ENCODE peak calls at places on chromosomes 2 and 18, in five cellular contexts. B, T, U, S and H are unnamed samples. For H3K27me3, the result is how much of the 10 kb centered on the place peaks cover.

GRCh38 chr2:144519934-144520717 is at the start of gene ZEB2:
- DNase-seq in B (peak), T (peak), U (peak), S (no peak), H (peak)

GRCh38 chr2:65402339-65402738 is 30.1 kb downstream of the SPRED2 start:
- DNase-seq in B (no peak), T (no peak), U (no peak), S (no peak), H (no peak)

GRCh38 chr2:127609031-127609751 is 36.8 kb upstream of the GPR17 start:
- DNase-seq in B (no peak), T (no peak), U (no peak), S (no peak), H (no peak)

GRCh38 chr2:214311931-214312749 is 98.7 kb upstream of the VWC2L start:
- DNase-seq in B (no peak), T (no peak), U (no peak), S (no peak), H (no peak)

GRCh38 chr2:17658251-17658843 is 95.3 kb downstream of the SMC6 start:
- DNase-seq in B (no peak), T (no peak), U (no peak), S (peak), H (no peak)

GRCh38 chr2:212052412-212053159 is 486.0 kb downstream of the ERBB4 start:
- DNase-seq in B (no peak), T (no peak), U (no peak), S (no peak), H (no peak)

GRCh38 chr18:48672671-48673340 is 134.0 kb downstream of the CTIF start:
- DNase-seq in B (no peak), T (no peak), U (no peak), S (no peak), H (no peak)

GRCh38 chr2:158723311-158723838 is 71.7 kb upstream of the DAPL1 start:
- DNase-seq in B (no peak), T (no peak), U (peak), S (no peak), H (no peak)

GRCh38 chr2:164574931-164575330 is 46.4 kb downstream of the GRB14 start:
- DNase-seq in B (no peak), T (no peak), U (peak), S (no peak), H (no peak)

GRCh38 chr2:164069542-164069941 is 333.7 kb upstream of the FIGN start:
- DNase-seq in B (no peak), T (no peak), U (no peak), S (no peak), H (no peak)

GRCh38 chr18:7885763-7886295 is 318.7 kb downstream of the PTPRM start:
- DNase-seq in B (no peak), T (no peak), U (no peak), S (no peak), H (no peak)

GRCh38 chr2:235641333-235641732 is 147.5 kb downstream of the AGAP1 start:
- DNase-seq in B (no peak), T (no peak), U (no peak), S (no peak), H (peak)

GRCh38 chr2:57180042-57180567 is 866.5 kb upstream of the VRK2 start:
- DNase-seq in B (no peak), T (no peak), U (no peak), S (no peak), H (no peak)

GRCh38 chr2:241931084-241931975 is 61.8 kb downstream of the RTP5 start:
- DNase-seq in B (no peak), T (no peak), U (no peak), S (no peak), H (no peak)

GRCh38 chr2:192265751-192266150 is 71.0 kb upstream of the TMEFF2 start:
- DNase-seq in B (no peak), T (no peak), U (no peak), S (no peak), H (no peak)

GRCh38 chr2:218260742-218261423 is at the start of gene GPBAR1:
- DNase-seq in B (no peak), T (no peak), U (peak), S (no peak), H (peak)

GRCh38 chr2:236935656-236936445 is 149.8 kb upstream of the COPS8 start:
- DNase-seq in B (no peak), T (no peak), U (no peak), S (no peak), H (no peak)

GRCh38 chr18:59459352-59460059 is 100.4 kb upstream of the LMAN1 start:
- DNase-seq in B (peak), T (peak), U (peak), S (no peak), H (peak)

GRCh38 chr2:25274868-25275574 is 66.7 kb downstream of the DNMT3A start:
- DNase-seq in B (no peak), T (no peak), U (no peak), S (no peak), H (no peak)

GRCh38 chr2:9474361-9475117 is at the start of gene IAH1:
- DNase-seq in B (no peak), T (no peak), U (no peak), S (no peak), H (peak)

GRCh38 chr2:146984014-146984413 is 860.8 kb upstream of the ACVR2A start:
- DNase-seq in B (no peak), T (no peak), U (no peak), S (no peak), H (no peak)

GRCh38 chr2:231344851-231345250 is 50.7 kb upstream of the B3GNT7 start:
- DNase-seq in B (no peak), T (no peak), U (no peak), S (no peak), H (no peak)
- TF ChIP-seq REST in B (no peak), T (no peak), U (no peak), S (no peak), H (no peak)

GRCh38 chr2:199466704-199467461 is 9.1 kb upstream of the SATB2 start:
- DNase-seq in B (no peak), T (no peak), U (no peak), S (no peak), H (peak)
- TF ChIP-seq EZH2 in B (no peak), T (no peak), U (no peak), S (no peak), H (peak)

GRCh38 chr18:74453642-74454198 is 3.4 kb downstream of the DIPK1C start:
- DNase-seq in B (no peak), T (no peak), U (no peak), S (no peak), H (no peak)

GRCh38 chr18:74451148-74451547 is 6.0 kb downstream of the DIPK1C start:
- DNase-seq in B (no peak), T (no peak), U (no peak), S (no peak), H (no peak)

GRCh38 chr18:74453011-74453571 is 4.0 kb downstream of the DIPK1C start:
- DNase-seq in B (no peak), T (no peak), U (no peak), S (no peak), H (no peak)

GRCh38 chr18:74447404-74448152 is 9.5 kb downstream of the DIPK1C start:
- DNase-seq in B (no peak), T (no peak), U (no peak), S (no peak), H (no peak)

GRCh38 chr18:74450626-74451025 is 6.5 kb downstream of the DIPK1C start:
- DNase-seq in B (no peak), T (no peak), U (no peak), S (no peak), H (no peak)
- H3K27me3 ChIP-seq in B (under half), T (under half), U (under half), S (under half), H (under half)

DNA sequence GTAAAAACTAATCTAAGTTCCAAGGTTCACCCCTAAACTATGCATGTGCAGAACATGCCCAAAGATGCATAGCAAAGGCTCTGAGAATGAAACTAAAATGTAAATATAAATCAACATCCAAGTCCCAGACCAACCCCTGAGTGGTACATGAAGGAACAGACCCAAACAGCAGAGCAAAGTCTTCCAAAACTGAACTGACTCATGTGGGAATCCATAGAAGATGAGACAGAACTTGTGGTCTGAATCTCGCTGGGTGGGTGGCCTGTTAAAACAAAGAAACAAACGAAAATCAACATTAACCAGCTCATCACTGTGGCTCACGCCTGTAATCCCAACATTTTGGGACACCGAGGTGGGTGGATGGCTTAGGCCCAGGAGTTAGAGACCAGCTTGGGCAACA is 29.5 kb upstream of the ATRAID start:
- DNase-seq in B (no peak), T (no peak), U (no peak), S (no peak), H (no peak)
- TF ChIP-seq REST in B (no peak), T (no peak), U (no peak), S (no peak), H (no peak)

DNA sequence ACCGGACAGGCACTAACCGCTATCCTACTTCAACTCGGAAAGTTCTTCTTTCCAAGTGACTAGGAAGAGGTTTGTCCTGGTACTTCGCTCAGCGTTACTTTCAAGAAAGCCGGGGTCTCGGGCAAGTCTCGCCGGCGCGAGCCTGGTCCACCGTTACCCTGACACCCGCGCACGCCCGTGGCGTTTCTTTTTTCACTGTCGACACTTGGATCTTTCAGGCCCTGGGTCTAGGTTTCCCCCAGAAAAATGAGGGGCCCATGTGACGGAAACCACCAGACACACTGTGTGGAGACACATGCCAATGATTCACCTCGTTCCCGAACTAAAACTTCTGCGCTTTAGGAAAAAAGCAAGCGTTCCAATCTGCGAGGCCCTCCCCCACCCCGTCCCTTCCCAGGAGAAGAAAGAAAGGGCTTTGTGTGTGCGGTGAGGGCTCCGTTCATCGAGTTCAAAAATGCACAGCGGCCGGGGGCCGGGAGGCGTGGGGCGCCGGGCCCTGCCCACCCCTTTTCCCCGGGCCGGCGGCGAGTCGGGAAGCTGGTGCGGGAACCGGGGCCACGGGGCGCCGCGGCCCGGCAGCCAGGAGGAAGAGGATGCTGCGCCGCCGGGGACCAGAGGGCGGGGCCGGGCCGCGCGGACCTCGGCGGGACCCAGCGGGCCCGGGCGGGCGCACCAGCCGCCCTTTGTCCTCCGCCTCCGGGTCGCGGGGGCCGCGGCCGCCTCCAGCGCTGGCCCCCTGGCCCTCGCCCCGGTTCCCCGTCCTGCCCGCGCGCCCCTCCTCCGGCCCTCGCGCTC is 2.6 kb downstream of the ZNF521 start:
- DNase-seq in B (no peak), T (no peak), U (no peak), S (no peak), H (peak)
- TF ChIP-seq EZH2 in B (no peak), T (no peak), U (no peak), S (no peak), H (peak)

DNA sequence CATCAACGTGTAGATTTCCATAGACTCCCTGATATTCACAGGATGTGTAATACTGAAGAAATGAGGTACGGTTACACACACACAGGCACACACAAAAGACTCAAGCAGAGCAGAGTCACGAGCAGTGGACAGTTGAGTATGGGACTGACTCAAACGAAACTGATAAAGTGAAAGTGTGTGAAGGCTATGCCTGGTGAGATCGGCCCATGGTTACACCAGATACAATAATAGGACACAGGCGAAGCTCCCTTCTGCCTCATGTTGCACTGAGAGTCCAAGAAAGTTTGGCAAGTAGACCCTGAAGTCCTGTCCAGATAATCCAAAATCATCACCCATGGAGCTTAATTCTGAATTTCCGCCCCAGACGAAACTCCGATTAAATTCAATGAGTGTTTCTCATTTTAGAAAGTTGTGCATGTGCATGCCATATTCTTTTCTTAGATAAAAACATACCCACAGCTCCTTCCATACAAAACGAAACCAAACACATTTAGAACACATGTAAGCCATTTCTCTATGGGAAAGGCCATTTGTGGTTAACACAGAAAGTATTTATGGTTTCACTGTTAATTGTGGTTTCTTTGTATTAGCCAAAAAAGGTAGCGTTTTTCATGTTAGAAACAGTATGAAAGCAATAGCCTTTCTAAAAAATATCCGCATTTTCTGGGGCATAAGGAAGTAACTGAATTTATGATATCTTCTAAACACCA is 567.7 kb downstream of the PLCL1 start:
- DNase-seq in B (no peak), T (no peak), U (no peak), S (peak), H (no peak)
- H3K27me3 ChIP-seq in B (under half), T (under half), U (under half), S (under half), H (under half)

GRCh38 chr18:3595282-3596273 is 145.6 kb downstream of the TGIF1 start:
- DNase-seq in B (peak), T (no peak), U (peak), S (peak), H (no peak)
- TF ChIP-seq REST in B (no peak), T (no peak), U (peak), S (no peak), H (no peak)

GRCh38 chr18:32018331-32019250 is at the start of gene RNF125:
- DNase-seq in B (peak), T (peak), U (peak), S (peak), H (peak)
- TF ChIP-seq EZH2 in B (no peak), T (no peak), U (no peak), S (no peak), H (no peak)

GRCh38 chr18:25349926-25350560 is 1.9 kb downstream of the ZNF521 start:
- DNase-seq in B (no peak), T (no peak), U (no peak), S (no peak), H (peak)
- H3K27me3 ChIP-seq in B (under half), T (under half), U (under half), S (under half), H (half or more)

GRCh38 chr2:38073211-38074005 is 2.5 kb downstream of the CYP1B1 start:
- DNase-seq in B (no peak), T (no peak), U (no peak), S (no peak), H (peak)

GRCh38 chr2:38075436-38076249 is at the start of gene CYP1B1:
- DNase-seq in B (no peak), T (no peak), U (no peak), S (no peak), H (no peak)

GRCh38 chr2:38074047-38074774 is 1.7 kb downstream of the CYP1B1 start:
- DNase-seq in B (no peak), T (no peak), U (no peak), S (no peak), H (peak)

GRCh38 chr2:38076250-38076709 is 329 bp upstream of the CYP1B1 start:
- DNase-seq in B (no peak), T (peak), U (no peak), S (no peak), H (peak)

DNA sequence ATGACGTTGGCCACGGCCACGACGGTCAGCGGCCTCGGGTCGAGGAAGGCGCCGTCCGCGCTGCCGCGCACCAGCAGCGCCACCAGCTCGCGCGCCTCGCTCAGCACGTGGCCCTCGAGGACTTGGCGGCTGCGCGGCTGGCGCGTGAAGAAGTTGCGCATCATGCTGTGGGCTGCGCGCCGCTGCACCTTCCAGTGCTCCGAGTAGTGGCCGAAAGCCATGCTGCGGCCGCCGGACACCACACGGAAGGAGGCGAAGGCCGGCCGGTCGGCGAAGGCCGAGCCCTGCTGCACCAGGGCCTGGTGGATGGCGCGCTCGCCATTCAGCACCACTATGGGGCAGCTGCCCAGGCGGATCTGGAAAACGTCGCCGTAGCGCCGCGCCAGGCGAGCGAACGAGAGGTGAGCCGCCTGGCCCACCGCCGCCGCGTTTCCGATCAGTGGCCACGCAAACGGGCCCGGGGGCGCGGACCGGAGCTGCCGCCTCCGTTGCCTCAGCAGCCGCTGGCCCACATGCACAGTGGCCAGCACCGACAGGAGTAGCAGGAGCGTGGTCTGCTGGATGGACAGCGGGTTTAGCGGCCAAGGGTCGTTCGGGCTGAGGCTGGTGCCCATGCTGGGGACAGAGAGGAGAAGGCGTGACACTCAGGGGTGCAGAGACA is 1.0 kb downstream of the CYP1B1 start:
- DNase-seq in B (no peak), T (no peak), U (no peak), S (no peak), H (peak)
- TF ChIP-seq REST in B (no peak), T (no peak), U (no peak), S (no peak), H (no peak)